ENCODE peak calls at places on chromosomes 13 and 19, in nine cellular contexts. F is thyroid gland; U is CD4-positive, alpha-beta T cell; P is lower lobe of right lung; S is AG04450; H is fibroblast of lung; R is IMR-90; A is left ventricle myocardium inferior; V is tibial artery. Y is an unnamed sample.

GRCh38 chr19:55484571-55485438 is at the start of gene NAT14:
- DNase-seq in V (no peak), S (no peak), U (peak; percentile 46), A (peak; percentile 54), P (no peak), F (peak; percentile 48), H (peak; percentile 62), R (peak; percentile 48), Y (no peak)

GRCh38 chr13:26601669-26602068 is 44.2 kb downstream of the WASF3 start:
- DNase-seq in U (no peak), F (no peak), R (peak; percentile 59), P (no peak), H (peak; percentile 66), S (no peak), A (no peak), V (no peak), Y (no peak)

GRCh38 chr13:98523455-98524102 is 53.3 kb downstream of the STK24 start:
- DNase-seq in S (no peak), R (no peak), A (no peak), P (no peak), H (no peak), F (peak; percentile 87), V (no peak), U (no peak), Y (no peak)

GRCh38 chr19:23999821-24000610 is 85.3 kb downstream of the ZNF726 start:
- DNase-seq in F (no peak), P (no peak), A (no peak), H (no peak), U (no peak), S (no peak), R (no peak), V (no peak), Y (no peak)

GRCh38 chr13:67841071-67841470 is 610.9 kb upstream of the PCDH9 start:
- DNase-seq in R (no peak), U (no peak), S (no peak), V (no peak), H (no peak), A (no peak), P (no peak), F (no peak), Y (no peak)

GRCh38 chr13:108895220-108895704 is 265.9 kb downstream of the MYO16 start:
- DNase-seq in R (peak; percentile 69), H (peak; percentile 41), S (no peak), A (no peak), V (no peak), F (no peak), P (no peak), U (no peak), Y (no peak)

GRCh38 chr19:47518139-47518538 is 3.3 kb upstream of the NAPA start:
- DNase-seq in R (no peak), F (no peak), S (no peak), U (no peak), A (no peak), H (peak; percentile 49), V (no peak), P (no peak), Y (no peak)

GRCh38 chr19:35240322-35240721 is 8.5 kb upstream of the LSR start:
- DNase-seq in A (no peak), H (no peak), P (no peak), U (peak; percentile 42), R (no peak), S (no peak), V (no peak), F (no peak), Y (no peak)

GRCh38 chr13:33467556-33467955 is 182.0 kb upstream of the STARD13 start:
- DNase-seq in U (no peak), S (no peak), V (no peak), P (no peak), R (no peak), H (no peak), F (no peak), A (no peak), Y (no peak)

GRCh38 chr13:24863748-24864540 is 100.0 kb downstream of the RNF17 start:
- DNase-seq in S (no peak), A (no peak), P (no peak), F (no peak), H (no peak), V (no peak), R (no peak), U (no peak), Y (no peak)

GRCh38 chr13:26656919-26657318 is 99.4 kb downstream of the WASF3 start:
- DNase-seq in A (no peak), R (peak; percentile 82), V (no peak), S (peak; percentile 68), H (peak; percentile 58), P (no peak), F (peak; percentile 58), U (no peak), Y (no peak)

GRCh38 chr19:30856376-30856775 is 484.2 kb downstream of the ZNF536 start:
- DNase-seq in R (no peak), P (no peak), U (no peak), F (no peak), H (no peak), S (no peak), V (no peak), A (no peak), Y (no peak)

GRCh38 chr13:50513528-50513863 is 330.0 kb downstream of the DLEU7 start:
- DNase-seq in R (no peak), H (no peak), U (no peak), F (no peak), P (no peak), S (no peak), A (no peak), V (no peak), Y (no peak)

DNA sequence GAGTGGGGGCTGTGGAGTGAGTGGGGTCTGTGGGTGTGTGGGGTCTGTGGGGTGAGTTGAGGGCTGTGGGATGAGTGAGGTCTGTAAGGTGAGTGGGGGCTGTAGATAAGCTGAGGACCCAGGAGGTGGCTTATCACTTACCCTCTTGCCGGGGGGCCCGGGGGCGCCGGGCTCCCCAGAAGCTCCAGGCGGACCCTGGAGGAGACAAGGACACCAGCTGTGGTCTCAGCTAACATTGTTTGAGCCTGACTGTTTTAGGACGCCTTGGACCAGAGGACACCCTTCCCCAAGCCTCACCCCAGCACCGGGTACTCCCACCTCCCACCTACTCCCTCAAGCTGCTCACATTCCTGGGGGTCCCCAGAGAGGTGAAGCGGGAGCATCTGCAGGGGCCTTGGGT is 34.2 kb upstream of the OLFM2 start:
- DNase-seq in S (no peak), A (no peak), P (no peak), R (no peak), U (no peak), F (no peak), H (no peak), V (no peak), Y (no peak)
- H3K27me3 ChIP-seq in S (no peaks in the 10 kb centered on the region), A (peaks cover 53% of the 10 kb centered on the region), P (peaks cover 18% of the 10 kb centered on the region), R (no peaks in the 10 kb centered on the region), U (peaks cover 26% of the 10 kb centered on the region), F (no peaks in the 10 kb centered on the region), H (no peaks in the 10 kb centered on the region), V (peaks cover 4% of the 10 kb centered on the region), Y (no peaks in the 10 kb centered on the region)

DNA sequence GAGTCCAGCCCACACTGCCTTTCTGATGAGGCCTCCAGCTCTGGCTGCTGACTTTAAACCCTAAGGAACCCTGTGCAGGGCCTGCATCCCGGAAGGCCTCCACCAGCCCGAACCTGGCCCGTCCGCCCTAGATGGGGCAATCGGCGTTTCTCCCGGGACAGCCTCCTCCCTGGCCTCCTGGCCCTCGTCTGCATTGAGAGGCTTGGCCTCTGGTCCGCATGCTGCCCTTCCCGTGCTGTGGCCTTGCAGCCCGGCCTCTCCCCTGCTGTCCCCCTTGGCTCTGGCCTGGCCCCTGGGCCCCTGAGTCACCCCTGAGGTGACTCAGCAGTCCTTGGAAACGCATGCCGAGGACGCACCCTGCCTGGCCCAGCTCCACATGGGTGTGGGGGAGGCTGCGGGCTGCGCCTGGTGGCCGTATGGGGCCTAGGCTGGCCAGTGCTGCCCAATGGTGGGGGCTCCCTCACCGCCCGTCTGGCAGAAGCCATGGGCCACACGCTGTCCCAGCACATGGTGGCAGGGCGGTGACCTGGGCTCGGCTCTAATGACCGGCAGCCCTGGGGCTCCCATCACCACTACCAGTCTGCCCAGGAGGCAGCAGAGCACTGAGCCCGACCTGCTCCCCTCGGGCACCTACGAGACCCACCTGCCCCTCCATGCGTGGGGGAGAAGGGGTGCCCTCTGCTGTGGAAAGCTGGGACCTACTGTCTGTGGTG is 25.7 kb downstream of the SH3GL1 start:
- DNase-seq in F (peak; percentile 74), R (peak; percentile 87), U (no peak), S (no peak), P (peak; percentile 74), H (peak; percentile 86), V (peak; percentile 96), A (peak; percentile 78), Y (no peak)
- TF ChIP-seq CTCF in F (no peak), R (peak; percentile 30), U (no peak), S (no peak), P (no peak), H (peak; percentile 13), V (no peak), A (peak; percentile 28), Y (peak; percentile 27)

GRCh38 chr13:90533866-90534265 is 813.6 kb upstream of the MIR17HG start:
- DNase-seq in A (no peak), P (no peak), U (no peak), H (no peak), R (no peak), F (no peak), S (no peak), V (no peak), Y (no peak)
- H3K27ac ChIP-seq in A (no peak overlapping the region), P (no peak overlapping the region), U (no peak overlapping the region), H (no peak overlapping the region), R (no peak overlapping the region), F (no peak overlapping the region), S (no peak overlapping the region), V (no peak overlapping the region), Y (no peak overlapping the region)

GRCh38 chr13:27924529-27925141 is 4.8 kb downstream of the PDX1 start:
- DNase-seq in P (no peak), U (no peak), H (no peak), V (no peak), R (no peak), F (no peak), S (no peak), A (no peak), Y (no peak)
- H3K27me3 ChIP-seq in P (peaks cover 98% of the 10 kb centered on the region), U (peaks cover 98% of the 10 kb centered on the region), H (peaks cover 92% of the 10 kb centered on the region), V (peaks cover 100% of the 10 kb centered on the region), R (peaks cover 97% of the 10 kb centered on the region), F (peaks cover 50% of the 10 kb centered on the region), S (peaks cover 96% of the 10 kb centered on the region), A (peaks cover 100% of the 10 kb centered on the region), Y (peaks cover 73% of the 10 kb centered on the region)

Y was measured in esophagus squamous epithelium.